ENCODE peak calls at places on chromosomes 1 and 21, in nine cellular contexts. L is IMR-90, C is K562, O is upper lobe of left lung, N is body of pancreas, B is heart left ventricle, K is HepG2, P is gastrocnemius medialis, J is HCT116. T is an unnamed sample. For H3K9me3, the result is how much of the 10 kb centered on the place peaks cover.

GRCh38 chr1:67683736-67684525 is 1.1 kb upstream of the GADD45A start:
- ATAC-seq in P (no peak), K (no peak), L (no peak), O (no peak), B (no peak), N (no peak), J (no peak), C (no peak), T (no peak)

GRCh38 chr1:15178571-15179484 is 25.3 kb downstream of the TMEM51 start:
- ATAC-seq in O (peak), P (no peak), B (peak), N (peak), K (peak), C (no peak), J (peak), L (peak), T (peak)

GRCh38 chr1:205600085-205600484 is 31.7 kb downstream of the ELK4 start:
- ATAC-seq in K (no peak), J (no peak), C (peak), O (no peak), B (no peak), L (peak), N (no peak), P (no peak), T (no peak)

GRCh38 chr1:154968731-154969130 is 1.8 kb downstream of the SHC1 start:
- ATAC-seq in B (no peak), C (no peak), J (no peak), L (no peak), O (no peak), P (no peak), N (no peak), K (no peak), T (no peak)

GRCh38 chr1:109768335-109768650 is 4.6 kb upstream of the EPS8L3 start:
- ATAC-seq in P (no peak), N (no peak), K (no peak), J (no peak), O (no peak), L (no peak), C (no peak), B (no peak), T (no peak)

GRCh38 chr1:24369199-24369598 is 44.4 kb downstream of the STPG1 start:
- ATAC-seq in P (peak), L (no peak), J (no peak), N (no peak), B (no peak), C (no peak), K (no peak), O (no peak), T (peak)

GRCh38 chr1:23496490-23497181 is 12.7 kb upstream of the ASAP3 start:
- ATAC-seq in J (peak), C (peak), L (no peak), K (peak), B (peak), O (no peak), N (peak), P (peak), T (peak)

GRCh38 chr1:18951416-18951815 is 5.1 kb downstream of the IFFO2 start:
- ATAC-seq in B (no peak), K (no peak), C (no peak), J (no peak), O (peak), N (no peak), P (no peak), L (no peak), T (no peak)

GRCh38 chr21:43827015-43827611 is 37.7 kb downstream of the RRP1 start:
- ATAC-seq in J (peak), B (peak), N (no peak), L (peak), C (peak), P (peak), K (peak), O (peak), T (peak)

GRCh38 chr1:25797939-25798338 is 2.1 kb upstream of the SELENON start:
- ATAC-seq in K (peak), P (no peak), B (peak), L (no peak), J (peak), C (peak), O (no peak), N (no peak), T (no peak)

GRCh38 chr21:33293811-33294216 is 27.6 kb downstream of the IL10RB start:
- ATAC-seq in O (no peak), K (no peak), N (no peak), P (no peak), B (no peak), L (no peak), C (no peak), J (no peak), T (no peak)

GRCh38 chr1:6351480-6352137 is 42.0 kb downstream of the ACOT7 start:
- ATAC-seq in C (no peak), J (no peak), N (no peak), K (no peak), O (no peak), B (no peak), L (no peak), P (peak), T (no peak)

GRCh38 chr1:155379180-155379876 is 58.6 kb downstream of the RUSC1 start:
- ATAC-seq in L (peak), C (no peak), J (no peak), B (peak), O (peak), K (no peak), P (peak), N (peak), T (peak)

GRCh38 chr1:68149907-68150306 is 82.4 kb downstream of the WLS start:
- ATAC-seq in N (no peak), L (no peak), O (no peak), P (peak), C (no peak), B (peak), J (no peak), K (no peak), T (no peak)

GRCh38 chr1:88773540-88774150 is 89.6 kb downstream of the PKN2 start:
- ATAC-seq in N (no peak), K (no peak), J (peak), L (peak), P (no peak), O (no peak), B (no peak), C (no peak), T (no peak)

GRCh38 chr1:59948990-59949389 is 22.4 kb upstream of the CYP2J2 start:
- ATAC-seq in N (no peak), C (no peak), K (no peak), P (no peak), O (no peak), L (no peak), J (no peak), B (no peak), T (no peak)

GRCh38 chr1:221809101-221810029 is 67.5 kb upstream of the DUSP10 start:
- ATAC-seq in C (no peak), B (no peak), K (no peak), J (no peak), N (no peak), P (no peak), O (no peak), L (no peak), T (no peak)

GRCh38 chr1:15703562-15703961 is 19.4 kb downstream of the PLEKHM2 start:
- ATAC-seq in P (peak), N (peak), K (no peak), O (peak), L (peak), C (peak), B (peak), J (peak), T (peak)

GRCh38 chr1:224565186-224565585 is 50.9 kb upstream of the CNIH3 start:
- ATAC-seq in N (no peak), B (peak), O (peak), J (peak), C (peak), L (peak), P (peak), K (peak), T (no peak)

GRCh38 chr1:247402099-247402706 is 13.8 kb upstream of the NLRP3 start:
- ATAC-seq in O (peak), N (no peak), J (no peak), B (peak), P (no peak), K (no peak), L (no peak), C (peak), T (no peak)

GRCh38 chr1:115430717-115431116 is 92.7 kb upstream of the NGF start:
- ATAC-seq in C (no peak), N (no peak), J (peak), K (no peak), B (no peak), P (no peak), O (no peak), L (peak), T (no peak)

GRCh38 chr21:38659936-38660332 is 145.8 kb upstream of the ETS2 start:
- ATAC-seq in B (no peak), K (no peak), C (no peak), N (no peak), P (no peak), O (no peak), L (no peak), J (no peak), T (no peak)

GRCh38 chr1:35243681-35244080 is 24.8 kb upstream of the ZMYM4 start:
- ATAC-seq in B (no peak), J (no peak), K (peak), O (no peak), N (no peak), C (no peak), L (no peak), P (no peak), T (no peak)

GRCh38 chr1:184409011-184409410 is 22.2 kb downstream of the C1orf21 start:
- ATAC-seq in C (no peak), K (no peak), B (peak), O (peak), P (no peak), N (no peak), L (peak), J (no peak), T (no peak)

GRCh38 chr1:181141431-181141910 is 53.0 kb downstream of the IER5 start:
- ATAC-seq in K (peak), B (peak), N (peak), P (no peak), O (peak), L (peak), J (peak), C (peak), T (no peak)

GRCh38 chr1:950881-951280 is 8.2 kb downstream of the NOC2L start:
- ATAC-seq in O (no peak), N (no peak), K (no peak), C (no peak), B (no peak), L (no peak), J (no peak), P (no peak), T (no peak)

GRCh38 chr1:951364-951763 is 7.7 kb downstream of the NOC2L start:
- ATAC-seq in N (no peak), J (peak), B (no peak), K (peak), C (peak), O (no peak), P (no peak), L (peak), T (no peak)

GRCh38 chr1:952201-952600 is 6.9 kb downstream of the NOC2L start:
- ATAC-seq in K (no peak), J (no peak), C (no peak), L (no peak), N (no peak), O (no peak), P (no peak), B (no peak), T (no peak)

GRCh38 chr1:947958-948357 is 11.1 kb downstream of the NOC2L start:
- ATAC-seq in C (no peak), J (no peak), N (no peak), O (no peak), B (no peak), P (no peak), K (no peak), L (no peak), T (no peak)

GRCh38 chr1:950268-950667 is 8.8 kb downstream of the NOC2L start:
- ATAC-seq in L (no peak), B (no peak), P (no peak), C (no peak), K (no peak), O (no peak), N (no peak), J (no peak), T (no peak)
- TF ChIP-seq POLR2A in L (no peak), B (no peak), P (no peak), C (peak), K (peak), O (no peak), N (no peak), J (no peak), T (no peak)

GRCh38 chr1:46767649-46768282 is 31.1 kb upstream of the CYP4B1 start:
- ATAC-seq in P (no peak), N (no peak), K (no peak), J (no peak), C (no peak), B (peak), O (peak), L (no peak), T (peak)

GRCh38 chr1:46772571-46772970 is 26.3 kb upstream of the CYP4B1 start:
- ATAC-seq in N (no peak), B (peak), C (peak), P (peak), K (no peak), J (peak), O (peak), L (no peak), T (peak)

GRCh38 chr1:46768445-46768844 is 30.4 kb upstream of the CYP4B1 start:
- ATAC-seq in C (no peak), N (no peak), K (no peak), J (no peak), L (no peak), B (no peak), P (no peak), O (no peak), T (no peak)

GRCh38 chr1:46770541-46770940 is 28.3 kb upstream of the CYP4B1 start:
- ATAC-seq in C (no peak), P (no peak), B (no peak), N (no peak), J (no peak), L (no peak), K (no peak), O (no peak), T (no peak)

DNA sequence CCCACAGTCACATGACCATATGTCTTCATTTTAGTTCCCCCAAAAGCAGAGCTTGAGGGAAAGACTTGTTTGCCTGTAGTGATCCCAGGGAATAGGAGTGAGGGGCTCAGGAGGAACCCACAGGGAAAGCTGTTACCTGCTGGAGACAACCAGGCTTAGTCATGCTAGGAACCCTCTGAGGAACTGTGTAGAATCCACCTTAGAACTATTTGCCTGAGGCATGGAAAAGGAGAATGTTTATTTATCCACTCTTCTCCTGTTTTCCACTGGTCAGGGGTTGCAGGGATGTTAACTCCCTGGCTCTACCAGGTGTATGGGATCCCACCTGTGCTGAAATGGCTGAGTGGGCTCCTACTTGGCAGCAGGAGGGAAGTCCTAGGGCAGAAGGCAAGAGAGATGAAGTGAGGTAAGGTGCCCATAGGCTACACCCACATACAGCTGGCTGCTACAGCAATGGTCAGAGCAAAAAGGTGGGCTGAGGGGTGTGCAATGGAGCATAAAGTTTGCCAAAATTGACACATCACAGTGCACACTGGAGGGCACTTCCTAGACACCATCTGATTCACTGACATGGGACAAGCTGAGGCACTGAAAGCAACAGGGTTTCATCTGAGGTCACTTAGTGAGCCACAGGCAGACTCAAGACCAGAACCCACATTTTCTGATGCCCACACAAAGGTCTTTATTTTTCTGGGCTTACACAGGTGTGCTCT is 29.7 kb upstream of the CYP4B1 start:
- ATAC-seq in C (no peak), P (no peak), B (no peak), K (no peak), N (no peak), L (no peak), O (no peak), J (no peak), T (no peak)
- H3K9me3 ChIP-seq in C (under half), P (under half), B (under half), K (under half), N (under half), L (under half), O (under half), J (under half), T (under half)

DNA sequence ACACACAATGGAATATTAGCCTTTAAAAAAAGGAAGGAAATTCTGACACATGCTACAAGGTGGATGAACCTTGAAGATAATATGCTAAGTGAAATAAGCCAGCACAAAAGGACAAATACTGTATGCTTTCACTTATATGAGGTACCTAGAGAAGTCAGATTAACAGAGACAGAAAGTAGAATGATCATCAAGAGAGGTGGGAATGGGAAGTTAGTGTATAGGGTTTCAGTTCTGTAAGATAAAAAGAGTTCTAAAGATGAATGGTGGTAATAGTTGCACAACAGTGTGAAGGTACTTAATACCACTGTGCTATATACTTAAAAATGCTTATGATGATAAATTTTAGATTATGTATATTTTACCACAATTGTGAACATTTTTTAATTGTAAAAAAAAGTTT is 7.2 kb downstream of the RPAP2 start:
- ATAC-seq in K (no peak), N (no peak), O (no peak), P (no peak), C (no peak), J (no peak), L (no peak), B (no peak), T (no peak)
- TF ChIP-seq CTCF in K (no peak), N (no peak), O (no peak), P (no peak), C (no peak), J (no peak), L (no peak), B (no peak), T (no peak)

GRCh38 chr1:111738436-111739221 is 566 bp downstream of the INKA2 start:
- ATAC-seq in P (peak), N (peak), B (peak), J (peak), C (peak), L (peak), K (peak), O (peak), T (peak)
- TF ChIP-seq POLR2A in P (peak), N (no peak), B (no peak), J (no peak), C (no peak), L (no peak), K (peak), O (peak), T (peak)

DNA sequence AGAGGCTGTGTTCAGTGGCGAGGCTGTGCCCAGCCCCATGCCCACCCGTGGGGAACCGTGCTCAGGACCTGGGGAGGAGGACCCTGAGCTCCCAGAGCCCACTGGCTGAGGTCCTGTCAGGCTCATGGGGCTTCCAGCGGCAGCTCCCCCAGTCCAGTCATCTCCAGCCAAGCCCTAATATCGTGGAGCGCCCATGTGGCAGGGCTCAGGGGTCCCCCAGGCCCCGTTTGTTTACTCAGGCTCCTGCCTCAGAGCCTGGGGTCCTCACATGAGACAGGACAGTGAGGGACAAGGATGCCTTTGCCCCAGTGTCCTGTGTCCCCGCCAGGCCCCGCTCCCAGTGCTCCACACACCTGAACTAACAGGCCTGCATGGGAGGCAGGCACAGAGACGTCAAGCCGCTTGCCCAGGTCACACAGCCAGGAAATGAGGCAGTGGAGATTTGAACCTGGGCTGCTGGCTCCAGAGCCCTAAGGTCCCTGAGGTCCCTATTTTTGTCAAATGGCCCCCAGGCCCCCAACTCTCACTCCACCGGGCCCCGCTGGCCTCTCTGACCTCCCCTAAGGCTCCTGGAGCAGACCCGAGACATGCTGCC is 100.7 kb upstream of the ACTRT2 start:
- ATAC-seq in L (no peak), C (no peak), N (no peak), K (no peak), B (no peak), O (no peak), J (no peak), P (no peak), T (no peak)
- H3K9me3 ChIP-seq in L (half or more), C (under half), N (under half), K (under half), B (under half), O (under half), J (under half), P (under half), T (under half)

GRCh38 chr1:81559662-81560350 is 240.9 kb upstream of the ADGRL2 start:
- ATAC-seq in J (no peak), O (no peak), L (no peak), B (no peak), N (no peak), C (no peak), P (no peak), K (no peak), T (no peak)

GRCh38 chr1:81563632-81564031 is 237.1 kb upstream of the ADGRL2 start:
- ATAC-seq in J (no peak), O (no peak), C (no peak), L (no peak), N (no peak), P (no peak), K (no peak), B (no peak), T (no peak)

GRCh38 chr1:81558291-81559076 is 242.2 kb upstream of the ADGRL2 start:
- ATAC-seq in N (no peak), C (no peak), P (no peak), B (no peak), O (no peak), L (no peak), K (no peak), J (no peak), T (no peak)

GRCh38 chr1:81562934-81563333 is 237.8 kb upstream of the ADGRL2 start:
- ATAC-seq in P (no peak), N (no peak), O (no peak), K (no peak), B (no peak), J (no peak), C (no peak), L (no peak), T (no peak)

GRCh38 chr1:81560629-81561028 is 240.1 kb upstream of the ADGRL2 start:
- ATAC-seq in P (no peak), B (no peak), C (no peak), N (no peak), K (no peak), J (no peak), O (no peak), L (no peak), T (no peak)
- TF ChIP-seq CTCF in P (no peak), B (no peak), C (no peak), N (no peak), K (no peak), J (no peak), O (no peak), L (no peak), T (no peak)

GRCh38 chr1:52140633-52141512 is 1.0 kb upstream of the ZFYVE9 start:
- ATAC-seq in C (no peak), B (no peak), K (no peak), O (no peak), J (no peak), L (no peak), P (no peak), N (no peak), T (no peak)

GRCh38 chr1:52139817-52140540 is 1.9 kb upstream of the ZFYVE9 start:
- ATAC-seq in B (no peak), K (no peak), N (no peak), C (no peak), O (no peak), L (peak), J (no peak), P (peak), T (no peak)

GRCh38 chr1:52142220-52143153 is 598 bp downstream of the ZFYVE9 start:
- ATAC-seq in P (peak), C (peak), J (peak), N (peak), K (peak), O (peak), B (peak), L (peak), T (peak)

GRCh38 chr1:52145137-52145536 is 3.2 kb downstream of the ZFYVE9 start:
- ATAC-seq in J (no peak), O (no peak), K (no peak), B (no peak), L (no peak), P (no peak), C (no peak), N (no peak), T (no peak)

GRCh38 chr1:52141513-52142219 is at the start of gene ZFYVE9:
- ATAC-seq in B (peak), J (peak), K (peak), L (peak), P (peak), C (peak), O (peak), N (peak), T (peak)
- TF ChIP-seq POLR2A in B (no peak), J (peak), K (peak), L (no peak), P (peak), C (peak), O (peak), N (peak), T (peak)